ENCODE peak calls at places on chromosomes 7 and 10, in eight cellular contexts. W, D, O, Q, G, I, E and X are unnamed samples.

GRCh38 chr10:132987671-132988571 is 45.6 kb upstream of the CFAP46 start:
- DNase-seq in W (no peak), D (peak; percentile 82), O (no peak), Q (peak; percentile 82), G (no peak), I (no peak), E (no peak), X (no peak)

GRCh38 chr10:69232736-69233135 is 12.6 kb downstream of the HKDC1 start:
- DNase-seq in W (peak; percentile 81), D (no peak), O (no peak), Q (no peak), G (no peak), I (no peak), E (peak; percentile 4), X (no peak)

GRCh38 chr7:33781796-33782195 is 123.5 kb upstream of the BMPER start:
- DNase-seq in W (no peak), D (no peak), O (no peak), Q (no peak), G (no peak), I (no peak), E (no peak), X (no peak)

GRCh38 chr7:155660059-155660757 is 15.7 kb downstream of the RBM33 start:
- DNase-seq in W (no peak), D (no peak), O (no peak), Q (no peak), G (no peak), I (no peak), E (no peak), X (no peak)

GRCh38 chr7:69630292-69630691 is 32.0 kb downstream of the AUTS2 start:
- DNase-seq in W (no peak), D (no peak), O (no peak), Q (peak; percentile 25), G (peak; percentile 18), I (peak; percentile 19), E (no peak), X (no peak)

GRCh38 chr10:101405006-101405405 is 51.0 kb downstream of the BTRC start:
- DNase-seq in W (no peak), D (no peak), O (peak; percentile 77), Q (no peak), G (no peak), I (no peak), E (no peak), X (no peak)

GRCh38 chr7:5694221-5694754 is 87.2 kb downstream of the RNF216 start:
- DNase-seq in W (no peak), D (no peak), O (no peak), Q (peak; percentile 95), G (peak; percentile 27), I (peak; percentile 67), E (no peak), X (no peak)

GRCh38 chr7:27176962-27177794 is 3.1 kb upstream of the HOXA10 start:
- DNase-seq in W (peak; percentile 44), D (no peak), O (no peak), Q (no peak), G (no peak), I (peak; percentile 33), E (no peak), X (no peak)

GRCh38 chr10:74977913-74978847 is 133.3 kb upstream of the SAMD8 start:
- DNase-seq in W (no peak), D (no peak), O (no peak), Q (no peak), G (no peak), I (no peak), E (peak; percentile 7), X (peak; percentile 22)

GRCh38 chr7:43535810-43536585 is 46.9 kb upstream of the STK17A start:
- DNase-seq in W (no peak), D (no peak), O (no peak), Q (peak; percentile 87), G (peak; percentile 76), I (no peak), E (no peak), X (no peak)

GRCh38 chr10:78621183-78621789 is 447.5 kb upstream of the ZMIZ1 start:
- DNase-seq in W (no peak), D (no peak), O (no peak), Q (no peak), G (no peak), I (no peak), E (no peak), X (no peak)

GRCh38 chr7:109549461-109549860 is 979.8 kb downstream of the DNAJB9 start:
- DNase-seq in W (no peak), D (no peak), O (peak; percentile 73), Q (no peak), G (no peak), I (no peak), E (no peak), X (no peak)

GRCh38 chr10:101241840-101242707 is 12.8 kb upstream of the LBX1 start:
- DNase-seq in W (no peak), D (no peak), O (peak; percentile 24), Q (no peak), G (no peak), I (no peak), E (no peak), X (no peak)

GRCh38 chr10:103653581-103654020 is 160.1 kb downstream of the NEURL1 start:
- DNase-seq in W (peak; percentile 92), D (no peak), O (no peak), Q (no peak), G (no peak), I (no peak), E (no peak), X (no peak)

GRCh38 chr10:117537436-117537903 is 5.1 kb upstream of the EMX2 start:
- DNase-seq in W (no peak), D (no peak), O (peak; percentile 31), Q (no peak), G (no peak), I (peak; percentile 76), E (no peak), X (no peak)

GRCh38 chr7:77697535-77697831 is 1.2 kb downstream of the RSBN1L start:
- DNase-seq in W (no peak), D (no peak), O (no peak), Q (no peak), G (no peak), I (peak; percentile 38), E (peak; percentile 33), X (no peak)

GRCh38 chr10:104350146-104350635 is 3.4 kb upstream of the CFAP58 start:
- DNase-seq in W (no peak), D (no peak), O (peak; percentile 58), Q (no peak), G (peak; percentile 59), I (no peak), E (no peak), X (no peak)

GRCh38 chr10:132648072-132648855 is 110.7 kb downstream of the INPP5A start:
- DNase-seq in W (peak; percentile 15), D (no peak), O (no peak), Q (no peak), G (no peak), I (no peak), E (no peak), X (no peak)

GRCh38 chr10:79044036-79044664 is 24.6 kb upstream of the ZMIZ1 start:
- DNase-seq in W (peak; percentile 17), D (no peak), O (no peak), Q (no peak), G (no peak), I (peak; percentile 7), E (no peak), X (no peak)

GRCh38 chr7:130366561-130366960 is 13.7 kb upstream of the CPA1 start:
- DNase-seq in W (no peak), D (no peak), O (no peak), Q (no peak), G (no peak), I (no peak), E (no peak), X (no peak)